ENCODE peak calls at places on chromosomes 16 and 17, in nine cellular contexts. M is SK-N-SH, L is bronchial epithelial cell, P is fibroblast of villous mesenchyme, K is GM10248, V is nephron progenitor cell, Q is HCT116, X is Caco-2, A is transverse colon. J is an unnamed sample.

GRCh38 chr16:15855704-15856003 is 1.2 kb downstream of the MYH11 start:
- DNase-seq in M (no peak), L (no peak), P (no peak), K (peak), V (no peak), Q (no peak), X (no peak), A (no peak), J (no peak)

GRCh38 chr17:81127526-81128177 is 37.7 kb upstream of the PVALEF start:
- DNase-seq in M (no peak), L (no peak), P (no peak), K (no peak), V (no peak), Q (no peak), X (no peak), A (no peak), J (no peak)

GRCh38 chr17:42345396-42346078 is 42.7 kb downstream of the STAT3 start:
- DNase-seq in M (no peak), L (no peak), P (no peak), K (no peak), V (no peak), Q (no peak), X (no peak), A (no peak), J (no peak)

GRCh38 chr16:67150833-67151396 is at the start of gene B3GNT9:
- DNase-seq in M (peak), L (peak), P (peak), K (peak), V (peak), Q (no peak), X (peak), A (peak), J (peak)

GRCh38 chr16:31488630-31489564 is 6.0 kb downstream of the SLC5A2 start:
- DNase-seq in M (no peak), L (no peak), P (no peak), K (no peak), V (no peak), Q (no peak), X (no peak), A (no peak), J (peak)

GRCh38 chr17:30243002-30243401 is 7.5 kb upstream of the SLC6A4 start:
- DNase-seq in M (no peak), L (no peak), P (no peak), K (no peak), V (no peak), Q (no peak), X (no peak), A (no peak), J (no peak)

GRCh38 chr16:2980227-2981176 is at the start of gene PKMYT1:
- DNase-seq in M (peak), L (peak), P (peak), K (peak), V (peak), Q (peak), X (peak), A (peak), J (peak)

GRCh38 chr16:11407047-11407982 is 62.1 kb downstream of the RMI2 start:
- DNase-seq in M (peak), L (peak), P (peak), K (peak), V (peak), Q (peak), X (peak), A (peak), J (peak)

GRCh38 chr17:21679256-21680146 is 12.8 kb upstream of the KCNJ18 start:
- DNase-seq in M (no peak), L (no peak), P (no peak), K (no peak), V (no peak), Q (no peak), X (peak), A (no peak), J (no peak)

GRCh38 chr17:29007456-29008455 is 1.9 kb upstream of the SEZ6 start:
- DNase-seq in M (no peak), L (peak), P (no peak), K (no peak), V (no peak), Q (peak), X (no peak), A (no peak), J (no peak)

GRCh38 chr16:86786338-86786737 is 208.0 kb downstream of the FOXL1 start:
- DNase-seq in M (no peak), L (no peak), P (no peak), K (no peak), V (no peak), Q (no peak), X (no peak), A (no peak), J (no peak)

GRCh38 chr16:84816485-84816884 is 3.3 kb upstream of the CRISPLD2 start:
- DNase-seq in M (no peak), L (no peak), P (no peak), K (no peak), V (no peak), Q (no peak), X (no peak), A (no peak), J (no peak)

GRCh38 chr16:20411055-20411454 is 1.7 kb downstream of the ACSM5 start:
- DNase-seq in M (no peak), L (no peak), P (no peak), K (no peak), V (no peak), Q (no peak), X (no peak), A (no peak), J (no peak)

GRCh38 chr16:66266436-66267286 is 99.8 kb upstream of the CDH5 start:
- DNase-seq in M (peak), L (no peak), P (peak), K (no peak), V (peak), Q (no peak), X (peak), A (peak), J (no peak)

GRCh38 chr17:33990943-33991706 is 264.0 kb upstream of the CCL2 start:
- DNase-seq in M (no peak), L (no peak), P (no peak), K (no peak), V (no peak), Q (no peak), X (no peak), A (no peak), J (no peak)

GRCh38 chr16:48330133-48330846 is 54.9 kb downstream of the SIAH1 start:
- DNase-seq in M (no peak), L (peak), P (no peak), K (no peak), V (no peak), Q (no peak), X (no peak), A (no peak), J (no peak)

GRCh38 chr16:82002831-82003230 is 8.4 kb downstream of the SDR42E1 start:
- DNase-seq in M (no peak), L (peak), P (no peak), K (no peak), V (no peak), Q (no peak), X (no peak), A (no peak), J (no peak)

GRCh38 chr16:81997738-81998137 is 13.5 kb downstream of the SDR42E1 start:
- DNase-seq in M (no peak), L (peak), P (peak), K (no peak), V (no peak), Q (no peak), X (no peak), A (no peak), J (no peak)

GRCh38 chr16:81994485-81994884 is 16.8 kb downstream of the SDR42E1 start:
- DNase-seq in M (no peak), L (no peak), P (no peak), K (no peak), V (no peak), Q (no peak), X (no peak), A (no peak), J (no peak)

GRCh38 chr16:81995651-81996050 is 15.6 kb downstream of the SDR42E1 start:
- DNase-seq in M (no peak), L (peak), P (peak), K (no peak), V (no peak), Q (no peak), X (no peak), A (no peak), J (no peak)

GRCh38 chr16:81996664-81997529 is 14.4 kb downstream of the SDR42E1 start:
- DNase-seq in M (no peak), L (peak), P (peak), K (no peak), V (no peak), Q (peak), X (no peak), A (no peak), J (no peak)
- TF ChIP-seq CTCF in M (peak), L (peak), P (peak), K (no peak), V (no peak), Q (peak), X (peak), A (peak), J (peak)

GRCh38 chr17:72529386-72529785 is 408.6 kb downstream of the SOX9 start:
- DNase-seq in M (no peak), L (no peak), P (no peak), K (no peak), V (no peak), Q (no peak), X (no peak), A (no peak), J (no peak)

GRCh38 chr17:72530409-72530808 is 409.6 kb downstream of the SOX9 start:
- DNase-seq in M (no peak), L (no peak), P (no peak), K (no peak), V (no peak), Q (no peak), X (no peak), A (no peak), J (no peak)

GRCh38 chr17:72531729-72532128 is 410.9 kb downstream of the SOX9 start:
- DNase-seq in M (no peak), L (no peak), P (no peak), K (no peak), V (no peak), Q (no peak), X (no peak), A (no peak), J (no peak)

GRCh38 chr17:72527819-72528218 is 407.0 kb downstream of the SOX9 start:
- DNase-seq in M (no peak), L (no peak), P (no peak), K (no peak), V (no peak), Q (no peak), X (no peak), A (no peak), J (no peak)

DNA sequence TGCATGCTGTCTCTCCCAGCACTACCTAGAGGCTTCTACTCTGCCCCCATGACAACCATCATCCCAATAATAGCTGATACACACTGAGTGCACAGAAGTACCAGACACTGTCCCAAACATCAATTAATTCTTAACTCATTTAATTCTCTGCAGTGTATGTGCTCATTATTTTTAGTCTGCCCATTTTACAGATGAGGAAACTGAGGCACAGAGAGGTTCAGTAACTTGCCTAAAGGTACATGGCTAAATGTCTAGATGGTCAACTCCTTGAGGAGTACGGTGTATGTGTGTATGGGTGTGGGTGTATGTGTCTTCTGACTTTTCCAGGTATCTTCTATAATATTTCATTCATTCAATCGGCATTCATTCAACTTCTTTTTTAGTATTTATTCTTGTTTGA is 407.9 kb downstream of the SOX9 start:
- DNase-seq in M (no peak), L (no peak), P (no peak), K (no peak), V (no peak), Q (no peak), X (no peak), A (no peak), J (no peak)
- TF ChIP-seq CTCF in M (no peak), L (no peak), P (no peak), K (no peak), V (no peak), Q (no peak), X (no peak), A (no peak), J (no peak)

GRCh38 chr17:7716901-7717755 is at the start of gene DNAH2:
- DNase-seq in M (peak), L (peak), P (peak), K (peak), V (peak), Q (peak), X (peak), A (peak), J (peak)
- TF ChIP-seq CTCF in M (peak), L (peak), P (peak), K (peak), V (peak), Q (peak), X (peak), A (peak), J (no peak)

DNA sequence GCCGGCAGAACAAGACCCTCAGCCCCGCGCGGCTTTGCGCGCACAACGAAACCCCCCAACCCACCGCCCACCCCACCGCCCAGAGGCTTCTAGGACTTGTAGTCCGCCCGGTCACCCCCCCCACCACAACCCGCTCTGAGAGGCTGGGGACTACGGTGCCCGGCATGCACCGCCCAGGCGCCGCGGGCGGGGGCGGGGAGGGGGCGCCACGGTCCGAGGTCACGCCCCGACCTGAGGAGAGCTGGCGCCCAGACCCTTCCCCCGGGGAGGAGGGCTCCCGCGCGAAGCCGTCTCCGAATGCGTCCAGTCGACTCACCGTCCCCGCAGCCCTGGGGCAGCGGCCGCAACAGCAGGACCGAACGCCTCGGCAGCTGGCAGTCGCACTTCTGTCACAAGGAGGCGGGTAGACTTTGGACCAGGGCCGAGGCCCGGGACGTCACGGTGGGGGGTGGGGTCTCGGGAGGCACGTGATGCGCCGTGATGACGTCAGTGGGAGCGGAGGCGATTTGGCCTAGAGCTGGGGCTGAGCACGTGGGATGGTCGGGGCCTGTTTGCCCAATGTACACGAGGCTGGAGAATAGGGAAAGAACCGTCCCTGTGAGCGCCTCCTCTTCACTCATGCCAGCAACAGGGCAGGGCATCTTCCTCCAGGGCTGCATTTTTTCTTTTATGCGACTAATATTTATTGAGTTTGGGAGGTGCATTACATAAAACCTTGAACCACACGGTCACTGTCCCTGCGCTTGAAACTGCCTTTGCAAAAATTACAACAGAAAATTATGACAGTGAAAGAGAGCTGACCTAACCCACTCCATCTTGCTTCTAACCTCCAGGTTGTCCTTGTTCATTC is at the start of gene CDIP1:
- DNase-seq in M (peak), L (peak), P (peak), K (peak), V (peak), Q (peak), X (peak), A (peak), J (peak)
- TF ChIP-seq CTCF in M (no peak), L (peak), P (no peak), K (no peak), V (no peak), Q (no peak), X (no peak), A (no peak), J (no peak)

J was measured in glutamatergic neuron.